ENCODE peak calls at places on chromosome 16, in four cellular contexts. J is GM12878, T is K562, A is H1. R is an unnamed sample.

GRCh38 chr16:77211880-77212735 is 12.9 kb downstream of the SYCE1L start:
- DNase-seq in T (peak), J (no peak), A (peak), R (no peak)

GRCh38 chr16:24853169-24853824 is 7.5 kb downstream of the SLC5A11 start:
- DNase-seq in A (no peak), T (no peak), J (no peak), R (no peak)

GRCh38 chr16:4404247-4404966 is 12.0 kb downstream of the CORO7 start:
- DNase-seq in J (no peak), T (peak), A (peak), R (peak)

GRCh38 chr16:85970712-85971220 is 71.8 kb downstream of the IRF8 start:
- DNase-seq in J (no peak), T (no peak), A (no peak), R (no peak)

GRCh38 chr16:20940864-20941634 is 40.5 kb downstream of the LYRM1 start:
- DNase-seq in J (no peak), A (no peak), T (no peak), R (no peak)

GRCh38 chr16:4381072-4381934 is 9.7 kb downstream of the VASN start:
- DNase-seq in J (no peak), A (no peak), T (no peak), R (no peak)

GRCh38 chr16:31072540-31073072 is 1.4 kb downstream of the ZNF668 start:
- DNase-seq in T (peak), J (no peak), A (no peak), R (peak)

GRCh38 chr16:53523126-53523804 is 20.3 kb upstream of the AKTIP start:
- DNase-seq in A (no peak), T (no peak), J (no peak), R (peak)

GRCh38 chr16:55842369-55843104 is 9.6 kb upstream of the CES1 start:
- DNase-seq in J (no peak), T (peak), A (no peak), R (peak)

GRCh38 chr16:69150146-69150865 is 17.9 kb downstream of the UTP4 start:
- DNase-seq in A (no peak), J (no peak), T (peak), R (peak)

GRCh38 chr16:31050280-31051030 is 17.1 kb downstream of the STX4 start:
- DNase-seq in T (no peak), A (no peak), J (no peak), R (no peak)

GRCh38 chr16:85988723-85989313 is 89.9 kb downstream of the IRF8 start:
- DNase-seq in T (no peak), J (peak), A (no peak), R (no peak)

GRCh38 chr16:66359012-66359411 is 7.5 kb upstream of the CDH5 start:
- DNase-seq in A (no peak), J (no peak), T (no peak), R (no peak)

GRCh38 chr16:68227850-68228553 is 7.9 kb downstream of the ESRP2 start:
- DNase-seq in T (no peak), J (no peak), A (no peak), R (no peak)

GRCh38 chr16:10929853-10930754 is 12.2 kb downstream of the DEXI start:
- DNase-seq in T (no peak), J (no peak), A (no peak), R (no peak)

GRCh38 chr16:78892925-78893324 is 707.6 kb downstream of the MAF start:
- DNase-seq in A (no peak), J (no peak), T (no peak), R (no peak)

GRCh38 chr16:12201216-12201615 is 224.7 kb downstream of the SNX29 start:
- DNase-seq in A (no peak), J (no peak), T (no peak), R (no peak)

GRCh38 chr16:3689731-3690130 is 27.6 kb downstream of the TRAP1 start:
- DNase-seq in A (no peak), T (no peak), J (no peak), R (no peak)

GRCh38 chr16:2238396-2239230 is 2.4 kb downstream of the DNASE1L2 start:
- DNase-seq in A (no peak), J (no peak), T (no peak), R (no peak)

GRCh38 chr16:22291860-22292692 is 5.1 kb upstream of the POLR3E start:
- DNase-seq in A (no peak), T (peak), J (no peak), R (no peak)

GRCh38 chr16:54080524-54081008 is 206.0 kb downstream of the IRX3 start:
- DNase-seq in J (no peak), A (no peak), T (no peak), R (peak)

GRCh38 chr16:54275956-54276355 is 10.6 kb downstream of the IRX3 start:
- DNase-seq in J (no peak), A (no peak), T (no peak), R (no peak)

GRCh38 chr16:81639931-81640680 is 139.0 kb upstream of the PLCG2 start:
- DNase-seq in J (no peak), T (no peak), A (no peak), R (no peak)

GRCh38 chr16:12147681-12148479 is 171.3 kb downstream of the SNX29 start:
- DNase-seq in T (no peak), A (peak), J (no peak), R (no peak)

GRCh38 chr16:85583491-85584181 is 29.5 kb upstream of the GSE1 start:
- DNase-seq in A (peak), T (no peak), J (no peak), R (no peak)

GRCh38 chr16:85627102-85627834 is 14.1 kb downstream of the GSE1 start:
- DNase-seq in A (no peak), J (no peak), T (no peak), R (no peak)

GRCh38 chr16:84530590-84530989 is 26.1 kb upstream of the MEAK7 start:
- DNase-seq in T (no peak), A (no peak), J (no peak), R (no peak)

GRCh38 chr16:84535408-84535807 is 30.9 kb upstream of the MEAK7 start:
- DNase-seq in A (no peak), J (no peak), T (no peak), R (peak)

GRCh38 chr16:84532299-84532724 is 27.9 kb upstream of the MEAK7 start:
- DNase-seq in T (no peak), J (no peak), A (peak), R (peak)

GRCh38 chr16:84534815-84535214 is 30.4 kb upstream of the MEAK7 start:
- DNase-seq in J (no peak), A (no peak), T (no peak), R (no peak)

GRCh38 chr16:84532855-84533486 is 28.5 kb upstream of the MEAK7 start:
- DNase-seq in T (peak), A (no peak), J (no peak), R (no peak)
- TF ChIP-seq HDAC6 in T (no peak), A (no peak), J (no peak), R (no peak)

DNA sequence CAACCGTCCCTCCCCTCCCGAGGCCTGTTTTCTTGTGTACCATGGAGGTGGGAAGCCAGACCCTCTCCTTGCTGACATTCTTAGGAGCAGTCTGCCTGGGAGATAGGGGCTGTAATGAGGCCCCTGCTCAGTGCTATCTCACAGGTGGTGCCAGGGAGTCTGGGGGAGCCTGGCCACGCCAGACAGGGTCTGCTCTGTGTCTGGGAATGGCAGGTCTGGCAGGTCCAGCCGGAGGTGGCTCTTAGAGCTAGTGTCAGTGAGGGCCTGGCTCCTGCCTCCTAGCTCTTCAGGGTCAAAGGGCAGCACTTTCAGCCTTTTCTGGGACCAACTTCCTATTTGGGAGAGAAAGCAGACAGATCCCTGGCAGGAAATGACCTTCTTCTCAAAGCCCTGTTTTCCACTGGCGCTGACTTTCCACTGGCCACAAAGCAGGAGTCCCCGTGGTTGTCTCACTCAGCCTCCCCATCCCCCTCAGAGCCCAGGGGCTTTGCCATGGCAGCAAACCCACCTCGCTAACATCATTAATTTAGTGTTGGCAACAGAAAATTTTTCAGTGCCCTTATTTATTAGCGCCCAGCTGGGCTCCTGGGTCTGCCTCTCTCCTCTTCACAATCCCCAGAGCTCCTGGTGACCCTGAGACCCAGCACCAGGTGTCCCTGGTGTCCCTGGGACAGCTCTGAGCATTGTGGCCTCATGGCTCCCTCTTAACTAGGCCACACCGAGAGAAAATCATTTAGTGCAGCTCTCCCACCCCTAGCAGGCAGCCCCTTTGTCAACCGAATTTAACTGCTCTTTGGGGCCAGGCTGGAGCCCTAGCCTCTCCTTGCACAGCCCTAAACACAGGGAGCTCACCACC is 24.0 kb upstream of the DOK4 start:
- DNase-seq in J (no peak), A (no peak), T (no peak), R (no peak)
- TF ChIP-seq HDAC6 in J (no peak), A (no peak), T (no peak), R (no peak)

DNA sequence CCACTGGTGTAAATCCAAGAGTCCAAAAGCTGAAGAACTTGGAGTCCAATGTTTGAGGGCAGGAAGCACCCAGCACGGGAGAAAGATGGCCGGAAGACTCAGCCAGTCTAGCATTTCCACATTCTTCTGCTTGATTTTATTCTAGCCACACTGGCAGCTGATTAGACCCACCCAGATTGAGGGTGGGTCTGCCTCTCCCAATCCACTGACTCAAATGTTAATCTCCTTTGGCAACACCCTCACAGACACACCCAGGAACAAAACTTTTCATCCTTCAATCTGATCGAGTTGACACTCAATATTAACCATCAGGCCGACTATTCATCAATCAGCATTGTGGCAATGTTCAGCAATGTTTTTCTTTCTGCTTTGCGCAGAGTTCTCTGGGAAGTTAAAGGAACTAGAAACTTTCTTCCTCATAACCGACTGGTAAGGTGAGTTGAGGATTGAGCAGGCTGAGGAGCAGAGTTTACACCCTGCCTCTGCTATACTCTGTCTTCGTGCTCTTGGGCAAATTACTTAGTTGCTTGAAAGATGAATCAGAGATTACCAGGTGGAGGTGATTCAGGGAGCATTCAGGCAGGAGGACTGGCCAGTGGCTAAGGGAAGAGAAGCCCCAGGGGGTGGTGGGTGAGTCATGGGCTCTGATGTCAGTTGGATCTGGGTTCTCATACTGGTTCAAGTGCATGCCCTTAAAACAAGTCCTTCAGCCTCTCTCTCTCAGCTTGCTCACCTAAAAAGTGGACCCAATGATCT is 28.2 kb upstream of the BRD7 start:
- DNase-seq in T (no peak), J (no peak), A (no peak), R (no peak)
- TF ChIP-seq HDAC6 in T (no peak), J (no peak), A (no peak), R (no peak)

GRCh38 chr16:15422222-15422621 is 12.2 kb upstream of the BMERB1 start:
- DNase-seq in A (no peak), T (no peak), J (no peak), R (no peak)
- TF ChIP-seq HDAC6 in A (no peak), T (no peak), J (no peak), R (no peak)

GRCh38 chr16:30005341-30006094 is 5.3 kb downstream of the DOC2A start:
- DNase-seq in J (no peak), A (no peak), T (peak), R (peak)
- TF ChIP-seq HDAC6 in J (no peak), A (no peak), T (no peak), R (no peak)

DNA sequence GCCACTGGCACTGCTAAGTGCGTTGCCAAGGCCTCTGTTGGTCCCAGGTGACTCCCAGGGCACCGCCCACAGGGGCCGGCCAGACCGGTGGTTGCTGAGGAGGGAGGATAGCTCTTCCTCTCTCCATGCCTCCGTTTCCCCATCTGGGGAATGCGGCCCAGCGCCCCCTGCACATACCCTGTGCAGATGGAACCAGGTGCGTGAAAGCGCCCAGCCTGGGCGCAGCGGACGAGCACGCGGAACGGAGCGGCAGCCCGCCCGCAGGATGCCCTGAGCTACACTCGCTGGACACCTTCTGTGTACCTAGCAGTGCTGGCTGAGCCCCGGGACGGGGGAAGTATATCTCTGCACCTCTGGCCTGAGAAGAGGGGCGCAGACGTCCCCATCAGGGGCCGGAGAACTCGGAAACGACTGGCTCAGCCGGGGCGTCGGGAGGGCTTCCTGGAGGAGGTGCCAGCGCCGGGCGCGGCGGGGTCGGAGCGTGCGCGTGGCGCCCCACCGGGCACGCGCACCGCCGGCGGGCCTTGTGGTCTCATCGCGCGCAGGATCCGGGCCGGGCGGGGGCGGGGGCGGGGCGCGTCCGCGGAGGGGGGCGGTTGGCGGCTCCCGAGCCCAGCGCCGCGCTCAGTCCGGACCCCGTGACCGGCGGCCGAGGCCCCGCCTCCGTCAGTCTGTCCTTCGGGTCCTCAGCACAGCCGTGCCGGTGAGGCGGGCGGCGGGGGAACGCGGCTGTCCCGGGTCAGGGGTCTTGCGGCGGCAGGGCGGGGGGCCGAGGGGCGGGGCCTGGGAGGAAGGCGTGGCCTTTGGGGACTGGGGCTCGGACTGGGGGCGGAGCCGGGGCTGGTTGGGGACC is at the start of the genes CCDC78 and HAGHL:
- DNase-seq in J (no peak), A (no peak), T (peak), R (no peak)
- TF ChIP-seq HDAC6 in J (no peak), A (no peak), T (no peak), R (no peak)